ENCODE peak calls at places on chromosomes 5 and 9, in five cellular contexts. G, W, F, E and J are unnamed samples.

GRCh38 chr9:127353882-127354281 is 43.1 kb upstream of the SLC2A8 start:
- DNase-seq in G (no peak), W (no peak), E (peak), F (no peak), J (no peak)

GRCh38 chr5:79990205-79990597 is 861 bp downstream of the MTX3 start:
- DNase-seq in G (no peak), F (peak), W (no peak), E (no peak), J (no peak)

GRCh38 chr5:43772601-43773031 is 169.6 kb downstream of the NNT start:
- DNase-seq in G (peak), W (no peak), E (no peak), F (no peak), J (no peak)

GRCh38 chr5:78799254-78800017 is 150.9 kb upstream of the LHFPL2 start:
- DNase-seq in G (no peak), W (no peak), F (no peak), E (no peak), J (no peak)

GRCh38 chr5:131169810-131170539 is 769 bp upstream of the LYRM7 start:
- DNase-seq in E (no peak), F (no peak), W (no peak), G (no peak), J (no peak)

GRCh38 chr9:85172001-85172978 is 502.8 kb downstream of the NTRK2 start:
- DNase-seq in F (no peak), W (no peak), G (no peak), E (no peak), J (no peak)

GRCh38 chr5:1510151-1510561 is 13.6 kb downstream of the LPCAT1 start:
- DNase-seq in W (no peak), F (no peak), E (no peak), G (no peak), J (no peak)

GRCh38 chr5:138753794-138754698 is 821 bp downstream of the CTNNA1 start:
- DNase-seq in F (no peak), E (peak), W (peak), G (peak), J (peak)

GRCh38 chr5:147373328-147373727 is 136.5 kb downstream of the DPYSL3 start:
- DNase-seq in W (no peak), G (no peak), F (no peak), E (no peak), J (no peak)

GRCh38 chr9:117232266-117232665 is 182.6 kb downstream of the ASTN2 start:
- DNase-seq in F (no peak), G (no peak), W (no peak), E (no peak), J (no peak)

GRCh38 chr9:16262467-16263261 is 607.8 kb downstream of the BNC2 start:
- DNase-seq in G (no peak), E (no peak), F (no peak), W (no peak), J (no peak)

GRCh38 chr5:28850320-28850921 is 1812.0 kb upstream of the CDH9 start:
- DNase-seq in G (no peak), F (no peak), E (no peak), W (no peak), J (no peak)

GRCh38 chr5:35783551-35783950 is 73.1 kb upstream of the IL7R start:
- DNase-seq in E (no peak), G (no peak), W (no peak), F (no peak), J (no peak)

GRCh38 chr5:172720655-172721054 is 50.3 kb downstream of the DUSP1 start:
- DNase-seq in G (no peak), W (no peak), F (no peak), E (no peak), J (no peak)

GRCh38 chr5:174547814-174548213 is 176.6 kb upstream of the MSX2 start:
- DNase-seq in W (no peak), F (no peak), E (no peak), G (no peak), J (no peak)

GRCh38 chr9:19102181-19102630 is 498 bp downstream of the HAUS6 start:
- DNase-seq in E (peak), W (peak), F (no peak), G (no peak), J (peak)

GRCh38 chr9:13568446-13568845 is 289.0 kb upstream of the MPDZ start:
- DNase-seq in G (no peak), W (no peak), E (no peak), F (no peak), J (no peak)

GRCh38 chr5:74318985-74319563 is 321.5 kb downstream of the ENC1 start:
- DNase-seq in W (no peak), F (no peak), G (no peak), E (no peak), J (no peak)

GRCh38 chr5:169602535-169602934 is 19.0 kb downstream of the SPDL1 start:
- DNase-seq in E (no peak), F (no peak), W (no peak), G (no peak), J (no peak)

GRCh38 chr9:21461377-21461776 is 20.7 kb downstream of the IFNE start:
- DNase-seq in F (no peak), E (no peak), G (no peak), W (no peak), J (peak)

GRCh38 chr5:62296998-62297397 is 9.0 kb upstream of the KIF2A start:
- DNase-seq in W (no peak), E (no peak), F (no peak), G (no peak), J (no peak)

GRCh38 chr5:140000332-140000731 is 42.8 kb downstream of the NRG2 start:
- DNase-seq in W (no peak), E (no peak), G (no peak), F (no peak), J (no peak)

GRCh38 chr5:172185096-172185461 is 2.9 kb downstream of the STK10 start:
- DNase-seq in F (no peak), E (no peak), W (no peak), G (no peak), J (no peak)

GRCh38 chr5:140131967-140132409 is 6.3 kb downstream of the IGIP start:
- DNase-seq in F (no peak), G (peak), E (no peak), W (no peak), J (no peak)

GRCh38 chr9:80175286-80175906 is 603.6 kb downstream of the TLE4 start:
- DNase-seq in W (peak), E (no peak), F (no peak), G (peak), J (peak)

GRCh38 chr5:5066276-5067186 is 73.6 kb upstream of the ADAMTS16 start:
- DNase-seq in W (no peak), E (no peak), G (no peak), F (no peak), J (no peak)

GRCh38 chr5:142143878-142144277 is 35.3 kb downstream of the NDFIP1 start:
- DNase-seq in W (peak), E (no peak), F (no peak), G (peak), J (peak)

DNA sequence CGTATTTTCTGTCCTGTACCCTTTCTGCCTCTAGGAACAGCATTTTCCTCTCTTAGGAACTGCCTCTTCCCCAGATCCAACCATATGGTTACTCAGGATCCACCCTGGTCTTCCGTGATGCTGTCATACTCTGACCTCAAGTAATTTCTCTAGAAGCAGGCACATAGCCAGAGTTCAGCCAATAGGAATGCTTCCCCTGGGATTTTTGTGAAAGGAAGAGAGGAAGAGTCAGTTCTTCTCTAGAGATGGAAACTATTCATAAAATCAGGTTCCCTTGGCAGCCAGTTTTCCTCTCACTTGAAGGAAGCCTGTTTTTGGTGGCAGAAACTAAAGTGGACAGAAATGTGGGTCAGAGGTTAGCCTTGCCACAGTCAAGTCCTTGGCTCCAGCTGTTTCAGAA is 400.1 kb upstream of the PCSK5 start:
- DNase-seq in W (no peak), F (no peak), G (no peak), E (no peak), J (no peak)
- TF ChIP-seq SRF in W (no peak), F (no peak), G (no peak), E (no peak), J (no peak)

GRCh38 chr5:135205616-135206349 is 171.8 kb upstream of the PITX1 start:
- DNase-seq in E (no peak), W (no peak), G (no peak), F (no peak), J (no peak)
- TF ChIP-seq YY1 in E (no peak), W (no peak), G (no peak), F (no peak), J (no peak)

GRCh38 chr9:1939926-1940368 is 75.2 kb upstream of the SMARCA2 start:
- DNase-seq in E (no peak), F (peak), W (no peak), G (peak), J (peak)
- TF ChIP-seq CEBPB in E (no peak), F (no peak), W (no peak), G (no peak), J (no peak)

GRCh38 chr5:96253140-96253539 is 179.9 kb downstream of the PCSK1 start:
- DNase-seq in G (no peak), E (no peak), W (no peak), F (no peak), J (no peak)

GRCh38 chr5:96256795-96257470 is 176.1 kb downstream of the PCSK1 start:
- DNase-seq in G (peak), E (no peak), F (no peak), W (no peak), J (no peak)

GRCh38 chr5:96252596-96252995 is 180.5 kb downstream of the PCSK1 start:
- DNase-seq in G (no peak), E (no peak), F (no peak), W (no peak), J (no peak)

GRCh38 chr5:96257904-96258303 is 175.1 kb downstream of the PCSK1 start:
- DNase-seq in E (no peak), W (no peak), F (no peak), G (no peak), J (no peak)

DNA sequence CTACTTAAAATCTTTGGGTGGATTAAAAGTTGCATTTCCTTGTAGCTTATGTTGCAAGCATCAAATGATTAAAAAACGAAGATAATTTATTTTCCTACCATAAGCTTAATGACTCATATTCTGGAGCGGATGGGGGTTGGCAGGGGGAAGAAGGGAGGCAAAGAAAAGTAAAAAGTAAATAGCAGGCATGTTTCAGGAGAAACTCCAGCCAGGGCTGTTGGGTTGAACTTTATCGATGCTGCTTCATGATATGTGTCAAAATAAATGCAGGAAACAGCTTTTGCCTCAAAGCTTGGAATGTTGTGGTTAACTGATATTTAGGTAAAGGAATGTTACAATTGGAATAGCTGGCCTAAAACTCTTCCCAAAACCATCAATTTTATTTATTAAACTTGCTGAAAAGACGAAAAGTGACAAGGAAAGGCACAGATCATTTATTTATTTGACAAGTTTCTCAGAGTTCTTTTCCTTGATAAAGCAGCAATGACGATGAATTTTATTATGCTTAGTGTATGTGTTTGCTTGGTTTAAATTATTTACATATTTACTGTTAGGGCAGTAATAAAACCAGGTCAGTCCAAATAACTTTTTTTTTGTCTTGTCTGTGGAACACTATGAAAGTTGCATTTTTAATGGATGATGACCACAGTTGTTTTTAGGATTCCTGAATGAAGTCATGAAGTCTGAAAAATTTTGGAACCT is 177.9 kb downstream of the PCSK1 start:
- DNase-seq in F (no peak), W (no peak), G (no peak), E (no peak), J (no peak)
- TF ChIP-seq SRF in F (no peak), W (no peak), G (no peak), E (no peak), J (no peak)

DNA sequence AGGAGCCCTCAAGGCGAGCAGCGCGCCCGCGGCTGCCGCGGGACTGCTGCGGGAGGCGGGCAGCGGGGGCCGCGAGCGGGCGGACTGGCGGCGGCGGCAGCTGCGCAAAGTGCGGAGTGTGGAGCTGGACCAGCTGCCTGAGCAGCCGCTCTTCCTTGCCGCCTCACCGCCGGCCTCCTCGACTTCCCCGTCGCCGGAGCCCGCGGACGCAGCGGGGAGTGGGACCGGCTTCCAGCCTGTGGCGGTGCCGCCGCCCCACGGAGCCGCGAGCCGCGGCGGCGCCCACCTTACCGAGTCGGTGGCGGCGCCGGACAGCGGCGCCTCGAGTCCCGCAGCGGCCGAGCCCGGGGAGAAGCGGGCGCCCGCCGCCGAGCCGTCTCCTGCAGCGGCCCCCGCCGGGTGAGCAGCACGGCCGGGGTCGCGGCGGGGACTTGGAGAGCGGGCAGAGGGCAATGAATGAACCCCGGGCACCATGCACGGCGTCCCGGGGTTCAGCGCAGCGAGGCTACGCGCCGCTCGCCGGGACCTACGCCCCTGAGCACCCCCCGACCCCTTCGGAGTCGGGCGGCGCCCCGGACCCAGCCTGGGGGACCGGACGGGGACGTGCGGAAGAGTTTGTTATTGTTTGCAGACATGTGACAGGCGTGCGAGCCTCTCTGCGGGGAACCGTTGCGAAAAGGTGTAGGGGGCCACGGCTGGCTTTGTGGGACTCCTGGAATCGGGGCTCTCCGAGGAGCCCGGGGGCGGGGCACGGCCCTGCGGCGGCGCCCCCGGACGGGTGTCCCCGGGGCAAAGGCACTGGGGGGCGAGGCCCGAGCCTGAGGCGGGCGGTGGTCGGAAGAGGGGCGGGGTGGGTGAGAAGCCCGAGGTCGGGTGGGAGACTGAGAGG is 552 bp downstream of the MAP3K1 start:
- DNase-seq in E (peak), G (no peak), F (no peak), W (peak), J (no peak)
- TF ChIP-seq YY1 in E (no peak), G (no peak), F (no peak), W (no peak), J (no peak)

GRCh38 chr9:38315085-38315595 is 77.4 kb upstream of the ALDH1B1 start:
- DNase-seq in W (no peak), F (no peak), G (no peak), E (peak), J (no peak)
- TF ChIP-seq CEBPB in W (no peak), F (no peak), G (no peak), E (no peak), J (no peak)

GRCh38 chr9:70983723-70984280 is 137.6 kb downstream of the TRPM3 start:
- DNase-seq in F (no peak), G (no peak), E (no peak), W (no peak), J (no peak)
- TF ChIP-seq SRF in F (no peak), G (no peak), E (no peak), W (no peak), J (no peak)

DNA sequence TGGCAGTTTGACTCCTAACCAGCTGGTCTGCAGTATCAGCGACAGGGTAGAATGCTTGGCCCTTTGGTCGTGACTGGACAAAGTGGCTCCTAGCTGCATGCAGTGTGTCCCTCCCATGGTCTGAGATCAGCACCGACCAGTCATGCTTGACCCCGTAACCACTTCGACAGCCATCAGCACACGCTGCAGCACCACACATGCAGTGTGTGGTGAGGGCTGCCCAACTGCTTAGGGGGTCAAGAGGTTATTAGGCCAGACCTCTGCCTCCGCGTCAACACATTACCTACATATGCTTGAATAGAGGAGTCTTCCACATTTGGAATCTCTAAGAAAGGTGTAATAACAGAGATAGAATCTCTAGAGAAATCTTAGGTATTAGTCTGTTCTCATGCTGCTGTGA is 139.1 kb downstream of the FSTL4 start:
- DNase-seq in F (no peak), E (no peak), W (no peak), G (no peak), J (no peak)
- TF ChIP-seq YY1 in F (no peak), E (no peak), W (no peak), G (no peak), J (no peak)

GRCh38 chr5:9015250-9015936 is 530.5 kb downstream of the SEMA5A start:
- DNase-seq in W (no peak), E (no peak), F (no peak), G (no peak), J (no peak)
- TF ChIP-seq CEBPB in W (no peak), E (no peak), F (no peak), G (no peak), J (no peak)